ENCODE peak calls at places on chromosomes 12 and 14, in eight cellular contexts. Q, V, P, R, C, W, M and A are unnamed samples.
A peak's percentile ranks its signal among the peaks of the same experiment; 100 is the strongest.

GRCh38 chr12:48954061-48954460 is 3.2 kb downstream of the ARF3 start:
- DNase-seq in C (no peak), P (no peak), Q (no peak), R (no peak), M (no peak), V (no peak), W (no peak), A (no peak)

GRCh38 chr14:95895720-95896119 is 19.1 kb downstream of the TUNAR start:
- DNase-seq in V (peak; percentile 43), R (no peak), M (no peak), W (no peak), P (peak; percentile 42), C (no peak), Q (no peak), A (no peak)

GRCh38 chr14:50342211-50343080 is 30.3 kb downstream of the DMAC2L start:
- DNase-seq in M (peak; percentile 94), Q (peak; percentile 88), P (no peak), W (peak; percentile 71), V (peak; percentile 76), R (peak; percentile 58), C (peak; percentile 51), A (no peak)

GRCh38 chr14:64294672-64295413 is 672 bp upstream of the ESR2 start:
- DNase-seq in P (peak; percentile 84), W (peak; percentile 53), Q (peak; percentile 68), R (peak; percentile 40), C (peak; percentile 68), V (peak; percentile 91), M (peak; percentile 24), A (peak; percentile 60)

GRCh38 chr14:32087907-32088306 is 10.8 kb downstream of the ARHGAP5 start:
- DNase-seq in C (no peak), W (no peak), V (no peak), R (no peak), M (no peak), Q (no peak), P (no peak), A (no peak)

GRCh38 chr12:64273527-64274403 is 51.7 kb upstream of the KICS2 start:
- DNase-seq in M (no peak), W (no peak), C (no peak), P (no peak), V (peak; percentile 27), R (no peak), Q (peak; percentile 50), A (no peak)

GRCh38 chr12:86727151-86727550 is 471.0 kb upstream of the MGAT4C start:
- DNase-seq in W (peak; percentile 68), R (no peak), C (no peak), Q (peak; percentile 75), M (peak; percentile 8), V (no peak), P (no peak), A (no peak)

GRCh38 chr14:68522510-68523325 is 270.1 kb downstream of the ZFP36L1 start:
- DNase-seq in W (no peak), V (no peak), P (no peak), C (no peak), M (peak; percentile 85), Q (peak; percentile 55), R (peak; percentile 58), A (no peak)

GRCh38 chr12:129673807-129674206 is 230.0 kb downstream of the TMEM132D start:
- DNase-seq in M (no peak), Q (no peak), V (no peak), C (no peak), P (no peak), W (no peak), R (no peak), A (no peak)

GRCh38 chr12:123948401-123949117 is 24.1 kb downstream of the CCDC92 start:
- DNase-seq in W (no peak), V (no peak), M (no peak), P (no peak), R (no peak), Q (no peak), C (no peak), A (no peak)

GRCh38 chr12:15979096-15980091 is 68.3 kb downstream of the DERA start:
- DNase-seq in R (no peak), V (peak; percentile 35), P (no peak), C (no peak), M (peak; percentile 96), Q (peak; percentile 87), W (peak; percentile 93), A (no peak)

GRCh38 chr14:73833024-73833423 is 18.6 kb upstream of the PTGR2 start:
- DNase-seq in W (no peak), P (no peak), C (no peak), Q (no peak), V (no peak), R (no peak), M (peak; percentile 79), A (no peak)

GRCh38 chr12:128381537-128381936 is 114.6 kb downstream of the TMEM132C start:
- DNase-seq in C (no peak), V (no peak), R (no peak), W (no peak), P (no peak), M (no peak), Q (no peak), A (no peak)

GRCh38 chr12:121443193-121443829 is 43.4 kb downstream of the RNF34 start:
- DNase-seq in M (peak; percentile 70), Q (peak; percentile 82), R (peak; percentile 81), C (peak; percentile 81), V (peak; percentile 92), P (peak; percentile 87), W (peak; percentile 70), A (peak; percentile 64)

GRCh38 chr12:82527165-82527780 is 159.4 kb upstream of the TMTC2 start:
- DNase-seq in R (no peak), M (peak; percentile 71), V (peak; percentile 55), P (no peak), Q (peak; percentile 90), C (no peak), W (peak; percentile 64), A (no peak)

GRCh38 chr14:56494167-56494566 is 85.4 kb upstream of the TMEM260 start:
- DNase-seq in C (no peak), M (no peak), R (no peak), V (no peak), P (no peak), Q (no peak), W (no peak), A (no peak)

GRCh38 chr12:3557136-3557697 is 66.2 kb downstream of the PRMT8 start:
- DNase-seq in W (no peak), V (no peak), P (no peak), C (no peak), M (no peak), Q (no peak), R (no peak), A (no peak)

DNA sequence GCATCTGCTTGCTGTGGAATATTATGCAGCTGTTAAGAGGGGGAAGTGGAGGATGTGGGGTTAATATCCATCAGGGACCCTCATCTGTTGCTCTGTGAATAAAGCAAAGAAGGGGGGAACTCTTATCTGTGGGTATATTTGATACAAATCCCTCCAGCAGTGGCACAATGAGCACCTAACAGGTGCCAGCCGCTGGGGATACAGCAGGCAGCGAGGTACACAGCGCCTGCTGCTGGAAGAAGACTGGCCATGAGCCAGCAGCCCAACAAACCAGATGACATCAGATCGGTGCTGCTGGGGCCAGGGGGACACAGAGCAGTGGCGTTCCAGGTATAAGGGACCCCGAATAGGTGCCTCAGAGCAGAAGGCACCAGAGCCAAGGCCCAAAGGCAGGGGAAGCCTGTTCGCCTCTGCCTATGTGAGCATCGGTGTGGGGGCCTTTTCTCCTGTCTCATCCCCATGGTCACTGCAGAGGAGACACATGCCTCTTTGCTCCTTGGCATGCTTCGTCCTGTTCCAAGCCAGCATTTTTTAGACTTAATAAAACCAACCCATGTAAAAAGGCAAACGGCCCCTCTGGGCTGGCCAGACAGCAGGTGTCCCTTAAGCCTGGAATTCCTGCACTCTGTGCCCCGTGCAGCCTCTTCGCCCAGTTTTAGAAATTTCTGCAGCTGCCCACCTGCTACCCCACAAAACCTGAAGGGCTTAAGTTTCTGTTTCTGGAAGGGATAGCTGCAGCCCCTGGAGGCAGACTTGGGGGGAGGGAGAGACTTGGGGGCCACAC is 1.6 kb upstream of the CKB start:
- DNase-seq in R (no peak), Q (no peak), C (no peak), W (no peak), V (no peak), M (no peak), P (no peak), A (no peak)
- TF ChIP-seq CTCF in R (no peak), Q (no peak), C (no peak), W (no peak), V (no peak), M (no peak), P (no peak), A (no peak)

DNA sequence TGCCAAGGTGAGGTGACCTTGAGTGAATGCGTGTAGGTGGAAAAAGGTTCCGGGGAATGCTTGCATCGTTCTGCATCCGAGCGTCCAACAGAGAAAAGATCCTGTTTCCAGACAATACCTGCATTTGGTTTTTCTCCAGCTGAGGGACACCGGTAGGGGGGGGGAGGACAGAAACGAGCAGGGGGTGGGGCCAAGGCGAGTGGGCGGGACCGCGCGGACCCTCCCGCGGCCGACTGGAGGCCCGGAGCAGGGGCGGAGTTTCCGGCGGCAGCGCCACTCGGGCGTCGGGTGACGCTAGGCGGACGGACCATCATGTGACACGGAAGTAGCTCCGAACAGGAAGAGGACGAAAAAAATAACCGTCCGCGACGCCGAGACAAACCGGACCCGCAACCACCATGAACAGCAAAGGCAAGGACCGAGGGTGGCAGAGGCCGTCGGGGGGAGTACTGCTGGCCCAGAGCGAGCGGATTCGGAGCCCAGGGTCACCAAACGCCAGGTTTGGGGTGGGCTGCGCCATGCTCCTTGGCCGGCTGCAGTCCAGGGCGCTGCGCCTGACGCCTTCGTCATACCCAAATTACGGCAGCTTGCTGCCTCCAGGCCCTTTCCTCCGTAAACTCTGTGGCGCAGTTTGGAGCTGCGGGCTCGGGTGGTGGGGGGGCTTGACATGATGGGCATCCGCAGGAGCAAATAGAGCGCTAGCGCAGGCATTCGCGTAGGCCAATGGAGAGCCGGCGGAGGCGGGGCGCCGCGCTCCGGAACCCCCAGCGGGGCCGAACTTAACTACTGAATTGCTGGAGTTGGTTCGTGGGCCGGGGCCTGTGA is at the start of gene DAZAP2:
- DNase-seq in P (peak; percentile 98), C (peak; percentile 98), M (peak; percentile 94), Q (peak; percentile 97), W (peak; percentile 94), V (peak; percentile 98), R (peak; percentile 95), A (peak; percentile 91)
- TF ChIP-seq CTCF in P (peak; percentile 14), C (peak; percentile 39), M (peak; percentile 42), Q (no peak), W (no peak), V (peak; percentile 33), R (peak; percentile 25), A (no peak)

GRCh38 chr14:47678993-47679392 is 3.6 kb upstream of the MDGA2 start:
- DNase-seq in R (no peak), M (no peak), V (no peak), Q (no peak), P (no peak), C (no peak), W (no peak), A (no peak)
- TF ChIP-seq CTCF in R (no peak), M (no peak), V (peak; percentile 47), Q (no peak), P (no peak), C (no peak), W (no peak), A (no peak)

DNA sequence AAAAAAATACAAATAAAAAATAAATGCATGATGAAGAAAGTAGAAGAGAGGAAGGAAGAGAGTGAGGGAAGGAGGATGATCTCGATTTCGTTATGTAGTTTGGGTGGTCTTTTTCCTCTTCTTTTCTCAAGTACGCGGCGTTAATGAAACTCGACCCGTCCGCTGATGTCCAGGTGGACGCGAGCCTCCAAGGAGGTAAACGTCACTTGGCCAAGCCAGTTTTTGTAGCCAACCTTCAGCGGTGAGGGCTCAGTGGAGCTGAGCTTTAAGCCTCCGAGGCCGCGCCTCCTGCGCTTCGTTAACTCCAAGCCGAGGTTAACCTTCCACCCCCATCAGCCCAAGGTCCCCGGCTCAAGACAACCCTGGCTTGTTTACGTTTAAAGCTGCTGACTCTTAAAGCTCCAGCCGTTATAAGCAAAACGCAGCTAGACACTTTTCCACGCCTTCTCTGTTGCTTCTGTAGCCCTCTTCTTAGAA is 736 bp upstream of the ITPR2 start:
- DNase-seq in Q (peak; percentile 80), W (peak; percentile 13), C (no peak), V (no peak), M (no peak), P (peak; percentile 55), R (peak; percentile 29), A (peak; percentile 20)
- TF ChIP-seq CTCF in Q (no peak), W (no peak), C (no peak), V (no peak), M (no peak), P (no peak), R (no peak), A (no peak)